ENCODE peak calls at places on chromosomes 16 and 17, in four cellular contexts. A is BJ, K is astrocyte of the cerebellum, Q is mucosa of descending colon. N is an unnamed sample.

GRCh38 chr16:85735946-85736345 is 14.9 kb downstream of the C16orf74 start:
- DNase-seq in A (no peak), Q (no peak), K (no peak), N (no peak)

GRCh38 chr16:84367750-84368320 is 503 bp upstream of the ATP2C2 start:
- DNase-seq in Q (peak; percentile 69), A (no peak), K (no peak), N (peak; percentile 32)

GRCh38 chr17:17810374-17811248 is 26.2 kb downstream of the SREBF1 start:
- DNase-seq in Q (no peak), A (no peak), K (no peak), N (no peak)

GRCh38 chr17:32876414-32877163 is at the start of gene MYO1D:
- DNase-seq in K (no peak), A (no peak), Q (peak; percentile 89), N (peak; percentile 70)

GRCh38 chr16:57147381-57148191 is 38.3 kb downstream of the PSME3IP1 start:
- DNase-seq in A (peak; percentile 67), Q (no peak), K (no peak), N (no peak)

GRCh38 chr17:13521784-13522183 is 79.9 kb downstream of the HS3ST3A1 start:
- DNase-seq in Q (no peak), K (no peak), A (no peak), N (no peak)

GRCh38 chr16:13098536-13098935 is 197.1 kb downstream of the SHISA9 start:
- DNase-seq in K (no peak), A (no peak), Q (no peak), N (no peak)

GRCh38 chr16:23505942-23506605 is 4.2 kb downstream of the GGA2 start:
- DNase-seq in K (no peak), Q (no peak), A (no peak), N (no peak)

GRCh38 chr17:81806461-81807209 is 2.7 kb downstream of the GCGR start:
- DNase-seq in Q (no peak), A (no peak), K (no peak), N (no peak)

GRCh38 chr17:37844158-37844976 is 79.8 kb upstream of the TBC1D3K start:
- DNase-seq in A (no peak), Q (peak; percentile 72), K (no peak), N (peak; percentile 65)

GRCh38 chr16:17002557-17002956 is 468.2 kb downstream of the XYLT1 start:
- DNase-seq in K (no peak), Q (no peak), A (no peak), N (no peak)

GRCh38 chr16:8639694-8640093 is 18.2 kb downstream of the METTL22 start:
- DNase-seq in Q (no peak), A (no peak), K (no peak), N (no peak)

GRCh38 chr17:78522031-78522809 is 55.0 kb downstream of the DNAH17 start:
- DNase-seq in A (no peak), K (no peak), Q (no peak), N (no peak)

GRCh38 chr16:70582280-70582978 is 58.8 kb downstream of the SF3B3 start:
- DNase-seq in A (no peak), Q (no peak), K (no peak), N (no peak)

GRCh38 chr17:72609501-72609900 is 483.0 kb downstream of the SLC39A11 start:
- DNase-seq in A (no peak), K (no peak), Q (peak; percentile 72), N (no peak)

GRCh38 chr17:12296120-12296727 is 275.5 kb downstream of the MAP2K4 start:
- DNase-seq in K (peak; percentile 2), Q (no peak), A (no peak), N (no peak)

GRCh38 chr16:53509906-53510703 is 7.1 kb upstream of the AKTIP start:
- DNase-seq in K (peak; percentile 50), A (no peak), Q (peak; percentile 62), N (peak; percentile 68)

GRCh38 chr17:41678411-41678906 is 10.2 kb upstream of the EIF1 start:
- DNase-seq in A (no peak), Q (no peak), K (no peak), N (peak; percentile 61)

GRCh38 chr17:36850794-36851193 is 86.5 kb upstream of the LHX1 start:
- DNase-seq in K (peak; percentile 8), Q (no peak), A (peak; percentile 9), N (no peak)

GRCh38 chr17:15083225-15083624 is 181.9 kb downstream of the PMP22 start:
- DNase-seq in A (no peak), K (no peak), Q (no peak), N (no peak)

GRCh38 chr17:72173475-72174116 is 52.8 kb downstream of the SOX9 start:
- DNase-seq in Q (no peak), A (no peak), K (no peak), N (no peak)

GRCh38 chr17:1455291-1455747 is 713 bp downstream of the CRK start:
- DNase-seq in K (no peak), A (no peak), Q (peak; percentile 66), N (peak; percentile 72)

GRCh38 chr16:75927824-75928223 is 201.5 kb upstream of the CPHXL start:
- DNase-seq in A (no peak), Q (no peak), K (no peak), N (no peak)

GRCh38 chr17:74369221-74369620 is 1.9 kb downstream of the GPR142 start:
- DNase-seq in Q (peak; percentile 56), A (no peak), K (no peak), N (peak; percentile 48)

GRCh38 chr16:75263963-75264445 is 12.6 kb upstream of the BCAR1 start:
- DNase-seq in A (no peak), Q (no peak), K (no peak), N (no peak)

GRCh38 chr16:69834817-69835477 is 72.8 kb downstream of the WWP2 start:
- DNase-seq in A (no peak), K (no peak), Q (no peak), N (no peak)

GRCh38 chr17:28950752-28951427 is 428 bp downstream of the PHF12 start:
- DNase-seq in K (no peak), Q (peak; percentile 42), A (no peak), N (no peak)

GRCh38 chr16:57871457-57871856 is 69.2 kb upstream of the KIFC3 start:
- DNase-seq in A (peak; percentile 73), Q (no peak), K (no peak), N (no peak)

GRCh38 chr17:49003557-49004511 is 6.6 kb downstream of the IGF2BP1 start:
- DNase-seq in Q (no peak), K (no peak), A (no peak), N (no peak)

GRCh38 chr16:67893791-67894399 is 841 bp downstream of the PSKH1 start:
- DNase-seq in A (no peak), K (no peak), Q (no peak), N (no peak)

GRCh38 chr17:40303009-40303657 is 5.8 kb upstream of the RARA start:
- DNase-seq in Q (peak; percentile 85), K (peak; percentile 65), A (no peak), N (peak; percentile 57)

GRCh38 chr17:81941484-81942166 is 4.5 kb upstream of the PYCR1 start:
- DNase-seq in A (no peak), K (no peak), Q (no peak), N (no peak)

GRCh38 chr17:41717408-41718286 is 5.5 kb downstream of the GAST start:
- DNase-seq in A (no peak), K (no peak), Q (no peak), N (no peak)

GRCh38 chr16:66572356-66572755 is 6.1 kb downstream of the CMTM1 start:
- DNase-seq in A (no peak), K (no peak), Q (no peak), N (no peak)

GRCh38 chr17:82332669-82333278 is 792 bp downstream of the SECTM1 start:
- DNase-seq in A (no peak), K (peak; percentile 45), Q (peak; percentile 59), N (peak; percentile 67)

GRCh38 chr17:72304859-72305258 is 184.0 kb downstream of the SOX9 start:
- DNase-seq in A (no peak), K (no peak), Q (no peak), N (no peak)

GRCh38 chr17:43517161-43517560 is 29.0 kb downstream of the ETV4 start:
- DNase-seq in A (no peak), K (no peak), Q (no peak), N (no peak)
- H3K4me3 ChIP-seq in A (no peak overlapping the region), K (no peak overlapping the region), Q (no peak overlapping the region), N (no peak overlapping the region)

GRCh38 chr16:15854906-15855703 is 1.7 kb downstream of the MYH11 start:
- DNase-seq in Q (peak; percentile 17), K (no peak), A (no peak), N (no peak)

GRCh38 chr16:15856217-15856616 is 611 bp downstream of the MYH11 start:
- DNase-seq in A (no peak), Q (no peak), K (no peak), N (no peak)

GRCh38 chr16:15856901-15857778 is at the start of gene MYH11:
- DNase-seq in Q (peak; percentile 12), K (no peak), A (no peak), N (no peak)

GRCh38 chr16:15854061-15854460 is 2.8 kb downstream of the MYH11 start:
- DNase-seq in A (no peak), Q (no peak), K (no peak), N (no peak)

DNA sequence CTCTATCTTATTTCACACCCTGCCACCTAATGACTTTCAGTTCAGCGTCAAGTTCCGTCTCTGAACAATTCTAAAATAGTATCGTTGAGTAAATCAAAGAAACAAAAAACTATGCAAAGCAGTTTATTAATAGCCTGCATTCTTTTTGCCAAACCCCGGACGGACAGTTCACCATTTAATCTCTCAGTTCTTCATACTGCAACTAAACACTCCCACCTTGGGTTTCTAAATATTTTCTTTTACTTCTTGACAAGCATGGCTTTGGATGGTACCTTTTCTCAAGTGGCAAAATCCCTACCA is 1.2 kb downstream of the MYH11 start:
- DNase-seq in Q (no peak), K (no peak), A (no peak), N (no peak)
- H3K4me3 ChIP-seq in Q (no peak overlapping the region), K (no peak overlapping the region), A (no peak overlapping the region), N (no peak overlapping the region)

GRCh38 chr16:51149721-51150158 is 1.3 kb downstream of the SALL1 start:
- DNase-seq in A (no peak), Q (no peak), K (no peak), N (no peak)
- H3K4me3 ChIP-seq in A (peak overlapping the region; percentile 92), Q (no peak overlapping the region), K (peak overlapping the region; percentile 58), N (no peak overlapping the region)

GRCh38 chr17:64017381-64017980 is 3.0 kb downstream of the ICAM2 start:
- DNase-seq in K (no peak), A (no peak), Q (no peak), N (no peak)
- H3K4me3 ChIP-seq in K (no peak overlapping the region), A (no peak overlapping the region), Q (no peak overlapping the region), N (no peak overlapping the region)

DNA sequence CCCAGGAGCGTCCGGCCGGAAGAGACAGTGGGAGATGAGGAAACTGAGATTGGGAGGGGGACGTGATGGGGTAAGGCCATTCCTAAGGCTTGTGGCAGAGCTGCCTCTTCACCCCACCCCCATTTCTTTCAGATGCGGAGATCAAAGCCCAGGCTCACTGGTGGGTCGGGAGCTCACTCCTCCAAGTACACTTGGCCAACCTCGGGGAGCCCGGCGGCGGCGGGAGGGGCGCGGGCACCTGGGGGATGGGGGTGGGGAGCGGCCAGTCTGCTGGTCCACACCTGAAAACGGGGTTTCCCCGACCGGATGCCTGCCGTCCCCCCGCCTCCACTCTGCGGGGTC is 17.7 kb upstream of the CBX8 start:
- DNase-seq in Q (no peak), A (no peak), K (no peak), N (no peak)
- H3K4me3 ChIP-seq in Q (no peak overlapping the region), A (no peak overlapping the region), K (no peak overlapping the region), N (no peak overlapping the region)

DNA sequence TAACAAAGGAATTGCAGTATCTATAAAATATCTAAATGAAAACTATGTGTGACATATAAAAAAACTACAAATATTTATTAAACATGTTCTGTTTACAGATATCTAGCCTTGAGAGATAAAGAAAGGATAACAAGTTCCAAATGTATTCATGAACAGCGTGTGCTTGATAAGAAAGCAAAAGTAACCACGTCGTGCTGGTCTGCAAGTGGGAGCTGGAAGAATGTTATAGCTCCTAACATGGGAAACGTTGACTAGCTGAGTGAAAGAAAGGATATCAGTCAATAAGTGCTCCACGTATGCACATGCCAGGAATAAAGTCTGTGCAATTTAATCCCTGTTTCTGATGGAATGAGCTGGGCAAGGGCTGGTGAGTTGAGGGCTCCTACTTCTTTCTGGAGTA is 71.2 kb upstream of the CDYL2 start:
- DNase-seq in K (no peak), Q (no peak), A (no peak), N (no peak)
- H3K4me3 ChIP-seq in K (no peak overlapping the region), Q (no peak overlapping the region), A (no peak overlapping the region), N (no peak overlapping the region)